ENCODE peak calls at places on chromosomes 5 and 9, in six cellular contexts. W, L, M, E, O and Q are unnamed samples.

GRCh38 chr9:95285307-95285706 is 32.2 kb downstream of the FANCC start:
- DNase-seq in W (no peak), M (no peak), E (no peak), L (no peak), O (no peak), Q (no peak)

GRCh38 chr9:95809686-95810085 is 65.8 kb upstream of the ERCC6L2 start:
- DNase-seq in W (no peak), O (no peak), M (no peak), E (no peak), L (no peak), Q (no peak)

GRCh38 chr5:156169495-156169894 is 157.5 kb upstream of the SGCD start:
- DNase-seq in O (no peak), E (no peak), L (no peak), W (no peak), M (no peak), Q (no peak)

GRCh38 chr9:13351768-13352386 is 72.4 kb upstream of the MPDZ start:
- DNase-seq in M (peak; percentile 12), W (peak; percentile 4), E (no peak), L (peak; percentile 65), O (peak; percentile 56), Q (peak; percentile 60)

GRCh38 chr5:169805527-169805934 is 168.5 kb downstream of the DOCK2 start:
- DNase-seq in O (no peak), L (peak; percentile 61), M (peak; percentile 20), W (no peak), E (no peak), Q (no peak)

GRCh38 chr5:34859253-34859652 is 20.3 kb downstream of the TTC23L start:
- DNase-seq in W (no peak), E (no peak), O (no peak), L (no peak), M (no peak), Q (no peak)

GRCh38 chr9:101705135-101705661 is 33.2 kb downstream of the GRIN3A start:
- DNase-seq in E (no peak), M (no peak), L (no peak), O (peak; percentile 38), W (peak; percentile 19), Q (peak; percentile 51)

GRCh38 chr5:90866333-90866732 is 307.7 kb downstream of the ADGRV1 start:
- DNase-seq in O (peak; percentile 32), W (no peak), M (peak; percentile 47), L (peak; percentile 28), E (no peak), Q (peak; percentile 59)

GRCh38 chr9:32550046-32550608 is 2.0 kb upstream of the SMIM27 start:
- DNase-seq in E (no peak), M (no peak), W (no peak), O (peak; percentile 20), L (peak; percentile 53), Q (peak; percentile 56)

GRCh38 chr5:77483662-77484061 is 8.5 kb downstream of the WDR41 start:
- DNase-seq in L (no peak), M (no peak), E (no peak), O (no peak), W (no peak), Q (no peak)

GRCh38 chr5:159971038-159971437 is 37.9 kb upstream of the TTC1 start:
- DNase-seq in W (no peak), E (no peak), O (no peak), M (no peak), L (peak; percentile 84), Q (no peak)

GRCh38 chr5:173840111-173840983 is 47.8 kb upstream of the CPEB4 start:
- DNase-seq in O (no peak), W (no peak), E (no peak), L (no peak), M (no peak), Q (peak; percentile 51)

GRCh38 chr9:96553070-96553469 is 66.6 kb downstream of the CDC14B start:
- DNase-seq in O (peak; percentile 13), W (no peak), M (no peak), L (peak; percentile 88), E (no peak), Q (no peak)

GRCh38 chr9:89364664-89365531 is 46.6 kb downstream of the SECISBP2 start:
- DNase-seq in L (no peak), W (no peak), O (no peak), E (peak; percentile 61), M (no peak), Q (peak; percentile 55)

GRCh38 chr5:132760043-132760420 is 12.8 kb downstream of the CCNI2 start:
- DNase-seq in L (no peak), E (no peak), O (no peak), W (no peak), M (no peak), Q (no peak)

GRCh38 chr5:112686675-112687074 is 51.0 kb upstream of the APC start:
- DNase-seq in M (no peak), W (no peak), E (no peak), O (no peak), L (no peak), Q (no peak)

GRCh38 chr9:122371851-122372250 is 1.0 kb downstream of the PTGS1 start:
- DNase-seq in W (no peak), O (no peak), M (no peak), L (no peak), E (no peak), Q (no peak)

GRCh38 chr5:3302228-3302627 is 293.4 kb upstream of the IRX1 start:
- DNase-seq in M (no peak), E (no peak), L (no peak), O (no peak), W (no peak), Q (no peak)

GRCh38 chr5:159231167-159231566 is 21.8 kb upstream of the RNF145 start:
- DNase-seq in M (no peak), W (no peak), O (no peak), E (no peak), L (peak; percentile 31), Q (no peak)

GRCh38 chr5:57537831-57538230 is 55.2 kb upstream of the ACTBL2 start:
- DNase-seq in W (no peak), M (no peak), E (no peak), O (no peak), L (no peak), Q (no peak)

DNA sequence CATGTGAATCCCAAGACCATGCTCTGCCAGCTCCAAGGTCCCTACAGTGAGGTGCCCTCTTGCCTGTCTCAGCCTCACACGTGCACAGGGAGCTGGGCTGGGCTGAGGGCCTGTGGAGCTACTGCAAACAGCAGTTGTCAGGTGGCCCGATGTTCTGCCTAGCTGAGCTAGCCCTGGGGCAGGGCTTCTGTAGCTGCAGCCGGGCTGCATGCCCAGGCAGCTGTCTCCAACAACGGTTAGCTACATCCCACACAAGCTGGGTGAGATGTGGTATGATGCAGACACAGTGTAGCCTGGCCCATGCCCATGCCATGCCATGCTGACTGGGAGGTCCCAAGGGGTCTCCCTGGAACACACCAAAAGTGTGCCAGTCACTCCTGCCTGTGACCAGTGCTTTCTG is 62.0 kb downstream of the MACROH2A1 start:
- DNase-seq in W (no peak), E (no peak), L (no peak), M (no peak), O (no peak), Q (no peak)
- TF ChIP-seq POLR2A in W (no peak), E (no peak), L (no peak), M (no peak), O (no peak), Q (no peak)

GRCh38 chr5:176647870-176648466 is 684 bp downstream of the TSPAN17 start:
- DNase-seq in L (no peak), M (peak; percentile 61), E (no peak), W (peak; percentile 67), O (no peak), Q (peak; percentile 72)

GRCh38 chr5:176648467-176649194 is 1.3 kb downstream of the TSPAN17 start:
- DNase-seq in O (no peak), M (peak; percentile 83), W (no peak), E (no peak), L (no peak), Q (peak; percentile 97)

GRCh38 chr5:176646707-176647029 is 616 bp upstream of the TSPAN17 start:
- DNase-seq in O (no peak), E (no peak), M (peak; percentile 21), W (no peak), L (no peak), Q (no peak)

GRCh38 chr5:176646049-176646706 is 1.1 kb upstream of the TSPAN17 start:
- DNase-seq in L (no peak), E (no peak), O (no peak), M (peak; percentile 35), W (no peak), Q (peak; percentile 14)

DNA sequence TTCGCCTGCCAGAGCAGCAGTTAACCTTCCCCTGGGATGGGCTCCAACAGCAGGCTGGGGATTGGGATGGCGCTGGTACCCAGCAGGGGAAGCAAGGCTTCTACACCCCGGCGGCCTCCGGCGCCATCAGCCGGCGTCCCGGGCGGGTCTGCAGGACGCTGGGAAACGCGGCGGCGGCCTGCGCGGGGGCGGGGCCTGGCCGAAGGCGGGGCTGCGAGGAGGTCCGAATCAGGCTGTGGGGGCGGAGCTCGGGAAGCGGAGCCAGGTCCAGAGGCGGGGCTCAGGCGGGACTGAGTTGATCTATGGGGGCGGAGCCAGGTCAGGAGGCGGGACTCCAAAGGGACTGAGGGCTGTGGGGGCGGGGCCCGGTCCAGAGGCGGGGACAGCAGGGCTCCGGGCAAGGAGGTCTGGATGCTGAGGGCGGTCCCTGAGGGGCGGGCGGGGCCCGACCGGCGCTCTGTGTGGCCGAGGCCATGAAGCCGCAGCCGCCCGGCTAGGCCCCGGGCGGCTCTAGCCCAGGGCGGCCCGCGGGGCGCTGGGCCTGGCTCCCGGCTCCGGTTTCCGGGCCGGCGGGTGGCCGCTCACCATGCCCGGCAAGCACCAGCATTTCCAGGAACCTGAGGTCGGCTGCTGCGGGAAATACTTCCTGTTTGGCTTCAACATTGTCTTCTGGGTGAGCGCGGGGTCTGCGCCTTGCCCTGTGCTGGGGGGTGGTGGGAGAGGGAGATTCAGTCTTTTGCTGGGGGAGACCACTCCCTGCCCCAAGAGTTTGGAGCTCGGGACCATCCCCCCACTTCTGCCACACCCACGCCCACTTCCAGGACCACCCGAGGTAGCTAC is at the start of gene TSPAN17:
- DNase-seq in O (peak; percentile 98), E (peak; percentile 100), L (peak; percentile 98), W (peak; percentile 100), M (peak; percentile 99), Q (peak; percentile 100)
- TF ChIP-seq POLR2A in O (peak; percentile 97), E (no peak), L (peak; percentile 86), W (peak; percentile 82), M (peak; percentile 89), Q (peak; percentile 78)

DNA sequence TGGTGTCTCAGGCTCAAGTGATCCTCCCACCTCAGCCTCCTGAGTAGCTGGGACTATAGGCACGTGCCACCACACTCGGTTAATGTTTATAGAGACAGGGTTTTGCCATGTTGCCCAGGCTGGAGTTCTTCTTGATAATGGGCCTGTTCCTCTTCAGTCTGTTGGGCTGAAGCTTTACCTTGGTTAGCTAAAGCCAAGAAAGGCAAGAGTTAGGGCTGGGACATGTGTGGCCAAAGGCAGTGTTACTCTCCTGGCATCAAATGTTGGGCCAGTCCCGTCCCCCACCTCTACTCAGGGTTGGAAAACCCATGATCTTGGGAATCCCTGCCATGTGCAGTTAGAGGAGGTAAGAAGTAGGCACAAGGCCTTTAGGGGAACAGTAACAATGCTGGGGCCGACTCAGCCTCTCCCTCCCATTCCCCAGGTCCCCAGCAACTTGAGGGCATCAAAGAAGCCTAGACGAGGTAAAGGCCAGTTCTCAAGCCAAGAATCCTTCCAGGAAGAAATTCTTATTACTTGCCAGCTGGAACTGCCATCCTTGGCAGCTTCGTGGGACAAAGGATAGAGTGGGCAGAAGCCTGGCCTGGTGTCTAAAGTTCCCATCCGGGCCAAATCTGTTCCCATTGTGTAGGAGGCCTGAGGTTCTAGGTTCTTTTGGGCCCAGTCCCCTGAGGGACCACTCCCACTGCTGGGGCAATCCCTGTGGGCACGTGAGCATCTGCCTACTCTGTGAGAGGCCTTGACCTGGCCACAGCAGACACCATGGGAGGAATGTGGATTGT is 4.5 kb downstream of the EGR1 start:
- DNase-seq in E (no peak), M (no peak), W (no peak), L (peak; percentile 91), O (peak; percentile 94), Q (no peak)
- TF ChIP-seq POLR2A in E (no peak), M (peak; percentile 99), W (peak; percentile 72), L (no peak), O (no peak), Q (peak; percentile 97)

GRCh38 chr9:113707953-113708695 is 168.0 kb upstream of the ZNF618 start:
- DNase-seq in L (no peak), O (no peak), M (no peak), E (peak; percentile 34), W (peak; percentile 8), Q (no peak)
- TF ChIP-seq POLR2A in L (no peak), O (no peak), M (no peak), E (no peak), W (no peak), Q (no peak)